ENCODE peak calls at places on chromosome 5, in four cellular contexts. S, H, X and A are unnamed samples.

GRCh38 chr5:126268697-126269315 is 154.4 kb upstream of the GRAMD2B start:
- ATAC-seq in S (no peak), H (no peak), X (no peak), A (no peak)

GRCh38 chr5:56323505-56323904 is 90.4 kb upstream of the ANKRD55 start:
- ATAC-seq in S (no peak), H (no peak), X (no peak), A (no peak)

GRCh38 chr5:139263431-139263975 is 30.0 kb upstream of the MATR3 start:
- ATAC-seq in S (peak), H (peak), X (peak), A (no peak)

GRCh38 chr5:139849942-139850341 is 54.3 kb downstream of the PSD2 start:
- ATAC-seq in S (no peak), H (no peak), X (peak), A (no peak)

GRCh38 chr5:133952729-133953567 is 15.5 kb downstream of the C5orf15 start:
- ATAC-seq in S (peak), H (no peak), X (peak), A (peak)

GRCh38 chr5:148899993-148900392 is 73.6 kb downstream of the ADRB2 start:
- ATAC-seq in S (no peak), H (no peak), X (no peak), A (no peak)

GRCh38 chr5:134543820-134544692 is 18.6 kb downstream of the JADE2 start:
- ATAC-seq in S (no peak), H (peak), X (no peak), A (no peak)

GRCh38 chr5:52840286-52841050 is 52.8 kb downstream of the ITGA1 start:
- ATAC-seq in S (no peak), H (no peak), X (no peak), A (peak)

GRCh38 chr5:32630867-32631491 is 45.6 kb downstream of the SUB1 start:
- ATAC-seq in S (no peak), H (no peak), X (peak), A (no peak)

GRCh38 chr5:36378551-36378950 is 76.8 kb upstream of the RANBP3L start:
- ATAC-seq in S (no peak), H (no peak), X (no peak), A (no peak)

GRCh38 chr5:92885950-92886349 is 695.1 kb downstream of the NR2F1-AS1 start:
- ATAC-seq in S (no peak), H (peak), X (peak), A (no peak)

GRCh38 chr5:92886751-92887150 is 694.3 kb downstream of the NR2F1-AS1 start:
- ATAC-seq in S (no peak), H (no peak), X (peak), A (no peak)

GRCh38 chr5:92887254-92887653 is 693.8 kb downstream of the NR2F1-AS1 start:
- ATAC-seq in S (no peak), H (no peak), X (peak), A (no peak)

GRCh38 chr5:92889140-92889539 is 691.9 kb downstream of the NR2F1-AS1 start:
- ATAC-seq in S (no peak), H (no peak), X (no peak), A (no peak)

DNA sequence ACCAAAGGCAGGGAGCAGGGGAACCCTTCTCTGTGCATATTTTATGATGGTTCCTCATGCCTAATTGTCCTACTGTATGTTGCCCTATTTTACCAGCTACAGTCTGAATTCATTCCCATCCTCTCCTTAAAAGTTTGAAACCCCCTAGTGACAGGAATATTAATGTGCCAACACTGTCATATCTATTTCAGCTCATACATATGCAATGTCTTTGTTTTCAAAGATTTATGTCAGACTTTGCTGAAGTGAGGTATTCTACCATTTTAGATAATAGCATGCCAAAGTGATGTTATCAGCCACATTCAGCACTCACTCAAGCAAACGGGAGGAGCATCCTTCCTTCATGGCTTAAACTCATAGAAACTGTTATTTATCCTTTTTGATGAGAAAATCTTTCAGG is 696.6 kb downstream of the NR2F1-AS1 start:
- ATAC-seq in S (no peak), H (no peak), X (no peak), A (no peak)
- TF ChIP-seq EP300 in S (no peak), H (no peak), X (no peak), A (no peak)

GRCh38 chr5:159166416-159166815 is 42.9 kb downstream of the RNF145 start:
- ATAC-seq in S (no peak), H (no peak), X (no peak), A (no peak)

GRCh38 chr5:159161361-159162214 is 47.8 kb downstream of the RNF145 start:
- ATAC-seq in S (no peak), H (no peak), X (no peak), A (no peak)

GRCh38 chr5:159157552-159157951 is 51.8 kb downstream of the RNF145 start:
- ATAC-seq in S (no peak), H (no peak), X (no peak), A (no peak)

GRCh38 chr5:159163700-159164044 is 45.7 kb downstream of the RNF145 start:
- ATAC-seq in S (no peak), H (no peak), X (no peak), A (no peak)

DNA sequence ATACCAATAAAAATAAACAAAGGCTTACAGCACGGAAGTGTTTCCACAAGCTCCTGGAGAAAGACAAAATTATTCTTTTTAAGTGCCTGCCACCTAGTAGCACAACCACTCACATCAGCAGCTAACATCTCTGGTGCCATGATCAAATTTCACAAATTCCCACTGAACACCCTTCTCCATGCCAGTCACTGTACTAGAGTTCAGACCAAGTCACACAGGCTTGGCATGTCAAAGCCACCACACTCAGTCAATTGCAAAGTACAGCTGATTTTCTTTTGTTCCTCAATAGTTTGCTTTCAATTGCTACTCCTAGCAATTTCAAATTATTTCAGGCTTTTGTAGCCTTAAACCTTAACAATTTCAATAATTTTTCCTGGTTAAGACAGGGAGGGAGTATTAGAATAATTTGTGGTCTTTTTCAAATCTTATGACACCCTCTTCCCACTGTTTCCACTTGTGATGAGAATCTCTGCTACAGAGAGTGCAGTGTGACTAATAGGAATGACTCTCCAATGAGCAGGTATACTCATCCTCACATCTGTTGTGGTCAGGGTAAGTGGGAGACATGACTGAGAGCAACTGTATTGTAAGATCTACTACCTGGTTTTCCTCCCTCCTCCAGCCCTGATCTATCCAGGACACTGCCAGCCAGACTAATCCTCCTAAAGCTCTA is 46.2 kb downstream of the RNF145 start:
- ATAC-seq in S (no peak), H (no peak), X (no peak), A (no peak)
- TF ChIP-seq EP300 in S (no peak), H (no peak), X (no peak), A (no peak)

GRCh38 chr5:158957196-158957595 is 142.5 kb downstream of the EBF1 start:
- ATAC-seq in S (no peak), H (no peak), X (no peak), A (no peak)

GRCh38 chr5:158955636-158956035 is 144.1 kb downstream of the EBF1 start:
- ATAC-seq in S (no peak), H (no peak), X (no peak), A (no peak)

GRCh38 chr5:158952951-158953350 is 146.8 kb downstream of the EBF1 start:
- ATAC-seq in S (no peak), H (no peak), X (no peak), A (no peak)

GRCh38 chr5:158953929-158954534 is 145.7 kb downstream of the EBF1 start:
- ATAC-seq in S (no peak), H (peak), X (no peak), A (no peak)

GRCh38 chr5:158958048-158958994 is 141.4 kb downstream of the EBF1 start:
- ATAC-seq in S (no peak), H (peak), X (no peak), A (no peak)
- TF ChIP-seq EP300 in S (no peak), H (peak), X (no peak), A (no peak)

DNA sequence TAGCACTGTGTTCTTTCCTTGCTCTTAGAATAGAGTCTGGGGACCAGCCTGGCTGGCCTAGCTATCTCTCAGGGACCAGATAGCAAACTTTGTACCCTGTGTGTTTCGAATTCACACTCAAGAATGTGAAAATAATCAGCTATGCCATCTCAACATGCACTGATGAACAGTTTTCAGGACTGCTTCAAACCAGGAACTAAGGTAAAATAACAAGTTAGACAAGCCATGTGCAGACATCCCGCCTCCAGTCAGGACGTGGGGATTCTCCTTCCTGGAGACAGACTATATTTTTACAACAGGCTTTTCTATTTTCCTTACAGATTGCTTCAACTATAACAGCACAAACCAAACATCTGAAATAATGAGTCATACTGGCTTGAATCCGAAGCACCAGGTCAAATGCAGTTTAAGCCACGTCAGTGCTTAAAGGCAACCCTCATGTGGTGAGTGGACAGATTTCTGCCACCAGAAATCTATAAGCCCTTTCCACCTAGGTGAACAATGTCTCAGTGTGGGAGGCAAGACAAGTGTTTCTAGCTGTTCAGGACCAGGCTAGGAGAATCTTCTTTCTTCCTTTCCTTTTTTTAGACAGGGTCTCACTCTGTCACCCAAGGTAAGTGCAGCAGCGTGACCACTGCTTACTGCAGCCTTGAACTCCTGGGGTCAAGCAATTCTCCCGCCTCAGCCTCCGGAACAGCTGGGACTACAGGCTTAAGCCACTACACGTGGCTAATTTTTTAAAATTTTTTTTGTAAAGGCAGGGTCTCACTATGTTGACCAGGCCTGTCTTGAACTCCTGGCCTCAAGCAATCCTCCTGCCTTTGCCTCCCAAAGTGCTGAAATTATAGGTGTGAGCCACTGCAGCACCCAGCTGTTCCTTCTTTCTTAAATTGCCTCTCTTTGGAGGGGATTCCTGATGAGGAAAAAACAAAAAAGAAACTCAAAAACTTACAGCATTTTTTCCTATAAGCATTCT is 53.3 kb downstream of the LHFPL2 start:
- ATAC-seq in S (peak), H (peak), X (peak), A (peak)
- TF ChIP-seq EP300 in S (peak), H (no peak), X (no peak), A (no peak)

GRCh38 chr5:42807722-42808447 is 3.8 kb downstream of the SELENOP start:
- ATAC-seq in S (peak), H (no peak), X (peak), A (no peak)
- TF ChIP-seq EP300 in S (no peak), H (no peak), X (no peak), A (no peak)

DNA sequence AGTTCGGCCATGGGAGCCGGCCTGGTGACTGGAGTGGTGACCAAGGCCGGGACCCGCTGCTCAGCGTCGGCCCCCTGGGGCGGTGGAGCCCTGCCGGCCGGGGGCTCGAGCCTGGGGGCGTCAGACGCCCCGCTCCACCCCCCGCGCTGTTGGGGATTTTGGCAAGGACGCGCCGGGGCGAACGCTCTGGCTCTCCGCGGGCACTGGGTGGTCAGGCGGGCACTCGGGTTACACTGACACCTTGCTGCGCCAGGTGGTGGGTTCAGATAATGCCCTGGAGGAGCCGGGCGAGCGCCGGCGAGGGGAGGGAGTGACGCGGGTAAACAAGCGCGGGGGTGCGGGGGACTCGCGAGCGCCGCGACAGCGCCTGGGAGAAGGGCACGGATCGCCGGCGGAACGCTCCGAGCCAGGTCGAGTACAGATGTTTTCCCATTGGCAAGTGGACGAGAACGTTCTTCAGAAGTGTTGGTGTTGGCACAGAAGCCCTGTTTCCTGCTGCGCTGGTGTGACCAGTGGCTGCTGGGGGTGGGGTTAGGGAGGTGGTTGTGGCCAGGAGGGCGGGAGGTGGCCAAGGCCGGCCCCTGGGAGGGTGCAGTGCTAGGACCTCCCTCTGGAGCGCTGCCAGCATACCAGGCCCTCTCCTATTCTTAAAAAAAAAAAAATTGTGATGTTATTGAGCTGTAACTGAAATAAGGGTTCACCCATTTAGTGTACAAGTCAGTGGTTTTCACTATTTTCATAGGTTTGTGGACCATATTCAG is 773 bp downstream of the SQSTM1 start:
- ATAC-seq in S (peak), H (peak), X (peak), A (peak)
- TF ChIP-seq EP300 in S (no peak), H (no peak), X (no peak), A (no peak)

DNA sequence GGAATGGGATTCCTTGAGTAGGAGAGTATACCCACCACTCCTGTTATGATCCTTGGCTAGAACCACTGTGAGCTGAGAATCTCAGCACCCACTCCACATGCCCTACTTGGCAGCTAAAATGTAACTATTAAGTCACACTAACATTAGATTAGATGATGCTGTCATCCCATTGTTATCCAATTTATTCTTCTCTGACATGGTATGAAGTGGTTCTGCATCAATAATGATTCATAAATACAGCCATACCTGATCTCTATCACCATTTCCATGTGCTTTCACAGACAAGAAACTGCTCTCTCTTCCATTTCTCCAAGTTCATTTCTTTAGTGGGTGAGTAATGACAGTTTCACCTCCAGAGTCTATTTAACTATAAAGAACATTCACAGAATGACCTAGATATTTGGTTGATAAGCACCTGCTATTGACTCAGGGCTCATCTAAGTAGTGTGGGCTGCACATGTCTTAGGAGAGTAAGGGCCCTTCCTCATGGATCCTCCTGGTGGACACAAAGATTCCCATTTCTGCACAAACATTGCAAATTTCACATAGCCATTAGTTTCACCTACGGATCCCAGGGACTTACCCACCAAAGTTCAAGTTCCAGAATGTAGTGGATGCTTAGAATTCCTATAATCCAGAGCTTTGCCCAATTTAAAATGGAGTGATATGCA is 187.9 kb downstream of the EBF1 start:
- ATAC-seq in S (no peak), H (peak), X (no peak), A (no peak)
- TF ChIP-seq EP300 in S (no peak), H (no peak), X (no peak), A (no peak)

GRCh38 chr5:175629793-175630192 is 28.1 kb upstream of the HRH2 start:
- ATAC-seq in S (no peak), H (no peak), X (no peak), A (no peak)
- TF ChIP-seq EP300 in S (no peak), H (no peak), X (no peak), A (no peak)